ENCODE peak calls at places on chromosome 1, in nine cellular contexts. C is activated naive CD4-positive, alpha-beta T cell treated with anti-CD3 and anti-CD28 coated beads, Interleukin-2, amount 50 U/mL, for 16 hours; Q is activated CD4-positive, alpha-beta T cell treated with anti-CD3 and anti-CD28 coated beads, Interleukin-2, amount 10 ng/mL, durations not matched to agents 7 days and 5 days; V is CD8-positive, alpha-beta memory T cell; R is stimulated activated CD4-positive, alpha-beta T cell treated with anti-CD3 and anti-CD28 coated beads, Interleukin-15, amount 100 ng/mL, for 24 hours; W is HuH-7.5; S is T-helper 17 cell; A is pancreas; F is HCT116. Z is an unnamed sample.

GRCh38 chr1:27968692-27969091 is 8.9 kb downstream of the XKR8 start:
- DNase-seq in C (no peak), Q (no peak), V (no peak), R (peak), W (no peak), S (no peak), A (no peak), F (peak), Z (peak)

GRCh38 chr1:151199860-151200581 is 1.7 kb downstream of the PIP5K1A start:
- DNase-seq in C (peak), Q (no peak), V (no peak), R (peak), W (no peak), S (no peak), A (no peak), F (no peak), Z (peak)

GRCh38 chr1:32724678-32725594 is 22.4 kb upstream of the SYNC start:
- DNase-seq in C (no peak), Q (peak), V (no peak), R (peak), W (no peak), S (no peak), A (no peak), F (peak), Z (peak)

GRCh38 chr1:225946803-225947202 is 5.8 kb upstream of the LEFTY2 start:
- DNase-seq in C (no peak), Q (no peak), V (no peak), R (no peak), W (no peak), S (no peak), A (no peak), F (no peak), Z (no peak)

GRCh38 chr1:86259390-86259789 is 102.8 kb upstream of the COL24A1 start:
- DNase-seq in C (no peak), Q (no peak), V (no peak), R (no peak), W (no peak), S (no peak), A (no peak), F (no peak), Z (no peak)

GRCh38 chr1:42922687-42923366 is 35.8 kb downstream of the SLC2A1 start:
- DNase-seq in C (peak), Q (peak), V (peak), R (peak), W (peak), S (no peak), A (no peak), F (peak), Z (peak)

GRCh38 chr1:170010443-170010842 is 64.1 kb downstream of the KIFAP3 start:
- DNase-seq in C (peak), Q (peak), V (no peak), R (peak), W (no peak), S (no peak), A (no peak), F (peak), Z (no peak)

GRCh38 chr1:22457356-22457755 is 5.7 kb downstream of the ZBTB40 start:
- DNase-seq in C (no peak), Q (no peak), V (no peak), R (no peak), W (no peak), S (no peak), A (no peak), F (no peak), Z (no peak)

GRCh38 chr1:117181630-117182041 is 29.1 kb downstream of the VTCN1 start:
- DNase-seq in C (no peak), Q (no peak), V (no peak), R (no peak), W (no peak), S (no peak), A (no peak), F (no peak), Z (no peak)

GRCh38 chr1:208278638-208279037 is 34.5 kb upstream of the PLXNA2 start:
- DNase-seq in C (no peak), Q (no peak), V (no peak), R (no peak), W (no peak), S (no peak), A (no peak), F (no peak), Z (no peak)

GRCh38 chr1:5901841-5902240 is 90.4 kb downstream of the NPHP4 start:
- DNase-seq in C (no peak), Q (no peak), V (no peak), R (no peak), W (no peak), S (no peak), A (no peak), F (no peak), Z (no peak)

GRCh38 chr1:208748766-208749165 is 504.6 kb upstream of the PLXNA2 start:
- DNase-seq in C (no peak), Q (no peak), V (no peak), R (no peak), W (no peak), S (no peak), A (no peak), F (no peak), Z (no peak)

GRCh38 chr1:1918901-1919303 is at the start of gene TMEM52:
- DNase-seq in C (no peak), Q (no peak), V (no peak), R (no peak), W (no peak), S (no peak), A (peak), F (no peak), Z (no peak)

GRCh38 chr1:202266061-202266765 is 72.6 kb downstream of the LGR6 start:
- DNase-seq in C (no peak), Q (no peak), V (no peak), R (no peak), W (no peak), S (no peak), A (no peak), F (no peak), Z (no peak)

GRCh38 chr1:33762962-33763361 is 100.9 kb upstream of the HMGB4 start:
- DNase-seq in C (no peak), Q (no peak), V (no peak), R (no peak), W (no peak), S (no peak), A (no peak), F (no peak), Z (no peak)

GRCh38 chr1:66397192-66397591 is 136.8 kb upstream of the SGIP1 start:
- DNase-seq in C (no peak), Q (no peak), V (no peak), R (no peak), W (no peak), S (no peak), A (no peak), F (no peak), Z (no peak)

GRCh38 chr1:110211503-110212164 is 1.5 kb downstream of the KCNC4 start:
- DNase-seq in C (peak), Q (no peak), V (no peak), R (peak), W (no peak), S (peak), A (peak), F (no peak), Z (peak)